ENCODE peak calls at places on chromosome 20, in seven cellular contexts. X is GM23338, O is body of pancreas, W is upper lobe of left lung, K is PC-3, Y is left lung, H is heart left ventricle. R is an unnamed sample.
A peak's percentile ranks its signal among the peaks of the same experiment; 100 is the strongest.

GRCh38 chr20:8244637-8245036 is 112.6 kb downstream of the PLCB1 start:
- ATAC-seq in Y (peak; percentile 24), X (no peak), H (peak; percentile 85), K (no peak), W (no peak), O (peak; percentile 47), R (peak; percentile 62)

GRCh38 chr20:47380481-47380880 is 24.0 kb upstream of the ZMYND8 start:
- ATAC-seq in Y (peak; percentile 6), X (no peak), K (no peak), H (no peak), W (no peak), O (peak; percentile 30), R (no peak)

GRCh38 chr20:20480689-20481088 is 112.8 kb downstream of the INSM1 start:
- ATAC-seq in K (peak; percentile 65), O (no peak), W (no peak), X (no peak), H (peak; percentile 34), Y (peak; percentile 79), R (no peak)

GRCh38 chr20:2978519-2978918 is 64.9 kb upstream of the GNRH2 start:
- ATAC-seq in X (no peak), O (no peak), Y (no peak), H (no peak), K (no peak), W (no peak), R (no peak)

GRCh38 chr20:49668181-49668877 is 45.3 kb downstream of the B4GALT5 start:
- ATAC-seq in H (peak; percentile 68), X (peak; percentile 59), O (peak; percentile 45), K (no peak), W (peak; percentile 84), Y (peak; percentile 70), R (no peak)

GRCh38 chr20:62433655-62434054 is 6.3 kb upstream of the RBBP8NL start:
- ATAC-seq in K (peak; percentile 36), Y (no peak), O (no peak), X (no peak), W (no peak), H (peak; percentile 71), R (peak; percentile 68)

GRCh38 chr20:61882716-61883615 is 182.7 kb downstream of the TAF4 start:
- ATAC-seq in X (no peak), Y (no peak), K (no peak), O (no peak), H (no peak), W (no peak), R (no peak)

GRCh38 chr20:45017281-45017680 is 51.0 kb downstream of the STK4 start:
- ATAC-seq in H (no peak), X (peak; percentile 52), Y (no peak), W (no peak), K (no peak), O (no peak), R (no peak)

GRCh38 chr20:38108438-38109024 is 56.5 kb downstream of the TGM2 start:
- ATAC-seq in O (peak; percentile 39), K (no peak), Y (peak; percentile 37), X (no peak), H (peak; percentile 49), W (no peak), R (peak; percentile 26)

GRCh38 chr20:13915244-13915643 is 75.2 kb downstream of the SEL1L2 start:
- ATAC-seq in X (no peak), K (peak; percentile 46), H (no peak), W (no peak), Y (no peak), O (peak; percentile 30), R (no peak)

GRCh38 chr20:49030954-49031619 is 15.0 kb upstream of the CSE1L start:
- ATAC-seq in Y (peak; percentile 80), O (peak; percentile 27), H (peak; percentile 71), W (peak; percentile 77), X (no peak), K (no peak), R (peak; percentile 71)

GRCh38 chr20:6055981-6056569 is 2.2 kb upstream of the LRRN4 start:
- ATAC-seq in X (no peak), Y (no peak), K (no peak), O (no peak), W (no peak), H (no peak), R (no peak)

GRCh38 chr20:61443541-61444126 is 191.6 kb downstream of the CDH4 start:
- ATAC-seq in Y (no peak), O (no peak), X (no peak), K (no peak), W (no peak), H (no peak), R (no peak)

GRCh38 chr20:63846128-63846771 is 15.0 kb upstream of the ABHD16B start:
- ATAC-seq in O (peak; percentile 28), W (no peak), H (peak; percentile 84), K (peak; percentile 71), Y (peak; percentile 54), X (peak; percentile 73), R (peak; percentile 61)

GRCh38 chr20:20466341-20466879 is 98.5 kb downstream of the INSM1 start:
- ATAC-seq in O (no peak), K (no peak), W (no peak), Y (peak; percentile 24), X (no peak), H (peak; percentile 78), R (no peak)

GRCh38 chr20:33914871-33915270 is 78.8 kb upstream of the RALY start:
- ATAC-seq in K (peak; percentile 99), H (no peak), Y (peak; percentile 22), O (no peak), X (peak; percentile 41), W (no peak), R (no peak)

GRCh38 chr20:6646237-6646636 is 121.2 kb upstream of the BMP2 start:
- ATAC-seq in O (no peak), W (no peak), K (no peak), X (no peak), H (no peak), Y (no peak), R (no peak)

GRCh38 chr20:58359441-58359840 is 29.6 kb upstream of the VAPB start:
- ATAC-seq in W (no peak), K (no peak), O (no peak), Y (no peak), H (no peak), X (peak; percentile 50), R (no peak)

GRCh38 chr20:62825288-62825993 is 8.6 kb downstream of the COL9A3 start:
- ATAC-seq in W (no peak), Y (no peak), X (peak; percentile 4), H (no peak), K (no peak), O (no peak), R (peak; percentile 1)

GRCh38 chr20:46681032-46681854 is 8.0 kb downstream of the TP53RK start:
- ATAC-seq in W (no peak), X (peak; percentile 32), H (peak; percentile 28), Y (peak; percentile 54), O (peak; percentile 36), K (peak; percentile 69), R (no peak)

GRCh38 chr20:38170914-38171300 is 5.8 kb upstream of the TGM2 start:
- ATAC-seq in H (peak; percentile 39), X (no peak), K (no peak), O (peak; percentile 13), W (no peak), Y (no peak), R (peak; percentile 2)

GRCh38 chr20:26308961-26309360 is 612.3 kb upstream of the ZNF337 start:
- ATAC-seq in H (no peak), X (no peak), K (no peak), W (no peak), Y (no peak), O (no peak), R (no peak)

DNA sequence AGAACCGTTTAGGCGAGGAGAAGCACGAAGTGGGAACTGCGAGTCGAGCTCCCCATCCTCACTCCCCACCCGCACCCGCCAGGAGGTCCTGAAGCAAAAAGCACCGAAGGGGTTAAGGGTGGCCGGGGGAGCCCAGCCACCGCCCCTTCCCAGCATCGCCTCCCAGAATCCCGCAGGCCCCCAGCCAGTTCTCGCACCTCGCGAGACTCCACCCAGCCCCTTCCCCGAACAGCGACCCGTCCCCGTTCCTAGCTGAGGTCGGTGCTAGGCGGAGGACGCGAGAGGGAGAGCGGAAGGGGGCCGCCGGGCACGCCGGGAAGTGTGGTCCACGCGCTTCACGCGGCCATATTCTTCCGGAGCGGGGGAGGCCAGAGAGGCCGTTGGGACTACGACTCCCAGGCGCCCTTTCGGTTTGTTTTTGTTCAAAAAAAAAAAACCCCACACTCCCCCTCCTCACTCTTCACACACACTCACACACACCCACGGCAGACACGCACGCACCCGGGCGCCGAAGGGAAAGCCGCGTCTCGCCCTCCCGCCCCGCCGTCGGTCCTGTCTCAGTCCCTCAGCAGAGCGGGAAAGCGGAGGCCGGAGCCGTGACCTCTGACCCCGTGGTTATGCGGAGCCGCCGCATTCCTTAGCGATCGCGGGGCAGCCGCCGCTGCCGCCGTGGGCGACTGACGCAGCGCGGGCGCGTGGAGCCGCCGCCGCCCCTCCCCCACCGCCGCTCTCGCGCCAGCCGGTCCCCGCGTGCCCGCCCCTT is at the start of gene ASXL1:
- ATAC-seq in W (peak; percentile 98), K (peak; percentile 80), O (peak; percentile 93), X (peak; percentile 93), Y (peak; percentile 96), H (peak; percentile 97), R (peak; percentile 97)
- TF ChIP-seq CTCF in W (no peak), K (no peak), O (no peak), X (no peak), Y (no peak), H (no peak), R (peak; percentile 21)

GRCh38 chr20:36094497-36094896 is 60.0 kb upstream of the EPB41L1 start:
- ATAC-seq in H (peak; percentile 39), K (no peak), O (no peak), W (no peak), X (no peak), Y (peak; percentile 1), R (no peak)
- H3K4me1 ChIP-seq in H (peaks cover 32% of the 10 kb centered on the region), K (peaks cover 18% of the 10 kb centered on the region), O (peaks cover 69% of the 10 kb centered on the region), W (peaks cover 53% of the 10 kb centered on the region), X (peaks cover 43% of the 10 kb centered on the region), Y (peaks cover 59% of the 10 kb centered on the region), R (no peaks in the 10 kb centered on the region)

DNA sequence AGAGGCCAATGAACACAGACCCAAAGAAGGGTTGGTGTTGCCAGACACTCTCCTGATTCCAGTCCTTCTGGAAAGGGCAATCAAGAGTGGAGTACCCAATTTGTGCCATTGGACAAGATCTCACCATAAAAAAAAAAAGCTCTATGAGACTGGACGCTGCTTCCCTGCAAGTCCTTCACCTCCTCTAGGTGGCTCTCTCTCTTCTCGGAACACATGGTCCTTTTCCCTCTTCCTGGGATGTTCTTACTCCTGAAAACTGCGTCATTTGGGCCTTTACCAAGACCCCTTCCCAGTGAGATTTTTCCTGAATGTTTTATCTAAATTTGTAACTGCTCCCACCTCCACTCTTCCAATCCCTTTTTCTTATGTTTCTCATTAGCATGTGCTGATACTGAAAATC is 280.8 kb downstream of the FOXA2 start:
- ATAC-seq in W (no peak), K (peak; percentile 35), Y (no peak), X (no peak), O (no peak), H (no peak), R (no peak)
- TF ChIP-seq CTCF in W (no peak), K (peak; percentile 68), Y (no peak), X (peak; percentile 62), O (no peak), H (no peak), R (no peak)

DNA sequence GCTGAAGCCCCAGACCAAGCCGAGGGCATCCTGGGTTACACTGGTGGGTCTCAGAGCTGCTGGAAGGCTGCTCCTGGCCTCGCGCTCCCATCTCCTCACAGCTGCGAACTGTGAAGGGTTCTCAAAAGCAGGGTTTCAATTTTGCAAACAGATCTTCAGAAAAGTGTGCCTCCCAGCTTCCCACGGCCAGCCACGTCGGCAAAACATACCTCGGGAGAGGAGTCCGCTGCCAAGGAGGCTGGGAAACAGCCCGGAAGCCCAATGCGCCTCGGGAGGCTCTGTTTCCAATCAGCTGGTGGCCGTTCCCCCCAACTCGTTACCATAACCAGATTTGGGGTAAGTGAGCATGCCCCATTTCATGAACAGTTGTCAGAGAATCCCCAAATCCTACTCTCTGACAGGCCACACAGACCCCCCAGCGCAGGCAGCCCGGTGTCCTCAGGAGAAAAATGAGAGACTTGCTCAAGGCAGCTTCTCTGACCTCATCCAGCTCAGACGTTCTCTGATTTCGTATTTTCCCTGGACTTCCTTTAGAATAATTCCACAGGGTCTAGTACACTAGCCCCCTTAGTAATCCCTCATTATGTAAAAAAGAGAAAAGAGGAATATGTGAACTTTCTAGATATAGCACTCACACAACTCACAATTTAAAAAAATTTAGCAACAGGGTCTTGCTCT is 98.4 kb downstream of the SNX5 start:
- ATAC-seq in O (no peak), X (no peak), Y (peak; percentile 4), W (no peak), H (no peak), K (no peak), R (no peak)
- H3K4me1 ChIP-seq in O (peaks cover 28% of the 10 kb centered on the region), X (peaks cover 62% of the 10 kb centered on the region), Y (peaks cover 21% of the 10 kb centered on the region), W (peaks cover 29% of the 10 kb centered on the region), H (peaks cover 24% of the 10 kb centered on the region), K (peaks cover 10% of the 10 kb centered on the region), R (peaks cover 19% of the 10 kb centered on the region)